ENCODE peak calls at places on chromosomes 3 and 15, in nine cellular contexts. S is GM06990, O is AG04449, W is brain microvascular endothelial cell, F is heart right ventricle, R is neural progenitor cell, B is WTC11, Z is cardiac fibroblast, Y is glutamatergic neuron. H is an unnamed sample.

GRCh38 chr3:132721479-132722164 is 587 bp downstream of the NPHP3 start:
- DNase-seq in B (peak), W (peak), Y (peak), O (no peak), F (peak), Z (peak), S (peak), R (peak), H (peak)

GRCh38 chr15:30953731-30954378 is 37.6 kb downstream of the MTMR10 start:
- DNase-seq in Y (no peak), O (peak), R (no peak), F (peak), Z (peak), S (no peak), B (no peak), W (peak), H (no peak)

GRCh38 chr15:92600902-92601301 is 54.7 kb downstream of the FAM174B start:
- DNase-seq in W (no peak), S (no peak), O (no peak), Y (no peak), R (no peak), B (no peak), Z (no peak), F (no peak), H (no peak)

GRCh38 chr3:126960604-126960995 is 22.3 kb upstream of the PLXNA1 start:
- DNase-seq in W (no peak), O (no peak), B (no peak), R (no peak), Y (no peak), F (peak), S (no peak), Z (no peak), H (no peak)

GRCh38 chr15:88918738-88919137 is 5.6 kb upstream of the MFGE8 start:
- DNase-seq in F (peak), W (peak), R (no peak), Z (peak), S (no peak), B (no peak), Y (no peak), O (peak), H (peak)

GRCh38 chr3:27535809-27536392 is 51.7 kb upstream of the SLC4A7 start:
- DNase-seq in F (no peak), W (no peak), B (no peak), O (no peak), Z (no peak), S (no peak), R (no peak), Y (no peak), H (no peak)

GRCh38 chr3:100546020-100546744 is 53.8 kb downstream of the TMEM45A start:
- DNase-seq in R (no peak), Y (no peak), S (no peak), Z (no peak), W (no peak), F (no peak), O (no peak), B (no peak), H (no peak)

GRCh38 chr3:16412192-16412808 is 101.2 kb downstream of the RFTN1 start:
- DNase-seq in R (no peak), F (no peak), O (no peak), B (no peak), Z (no peak), W (no peak), Y (no peak), S (no peak), H (no peak)

GRCh38 chr3:189303584-189303983 is 131.8 kb downstream of the TPRG1 start:
- DNase-seq in Z (no peak), Y (no peak), B (no peak), F (no peak), S (no peak), O (no peak), W (no peak), R (no peak), H (no peak)

GRCh38 chr15:42796955-42797779 is 60.2 kb upstream of the CDAN1 start:
- DNase-seq in R (peak), S (no peak), Z (peak), W (peak), F (no peak), B (no peak), O (no peak), Y (no peak), H (peak)
- TF ChIP-seq CTCF in R (no peak), S (no peak), Z (peak), W (no peak), F (no peak), B (no peak), O (no peak), Y (no peak), H (no peak)

GRCh38 chr15:72685301-72685924 is 569 bp downstream of the HIGD2B start:
- DNase-seq in O (no peak), R (peak), W (no peak), Y (no peak), S (no peak), F (no peak), Z (peak), B (no peak), H (no peak)
- TF ChIP-seq CTCF in O (no peak), R (peak), W (no peak), Y (peak), S (no peak), F (no peak), Z (no peak), B (no peak), H (peak)

DNA sequence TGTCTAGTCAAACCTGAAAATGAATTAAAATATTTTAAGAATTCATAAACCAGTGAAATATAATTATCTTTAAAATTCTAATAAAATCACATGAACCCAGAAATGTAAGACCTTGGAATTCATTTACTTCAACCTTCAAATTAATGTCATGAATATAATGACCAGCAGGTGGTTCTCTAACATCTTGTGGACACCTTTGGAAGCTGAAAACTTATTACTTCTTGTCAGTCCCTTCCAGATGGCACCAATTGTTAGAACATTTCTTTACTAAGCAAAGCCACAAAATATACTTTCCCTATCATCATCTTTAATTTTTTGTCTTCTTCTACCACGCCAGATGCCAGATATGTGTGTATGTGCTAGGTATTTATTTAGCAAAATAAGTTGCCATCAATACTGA is 240.0 kb downstream of the MBNL1 start:
- DNase-seq in S (no peak), Y (no peak), R (no peak), Z (peak), W (no peak), F (no peak), O (no peak), B (no peak), H (no peak)
- TF ChIP-seq CTCF in S (peak), Y (peak), R (peak), Z (peak), W (no peak), F (peak), O (no peak), B (no peak), H (no peak)

GRCh38 chr3:123025642-123026521 is 1.7 kb downstream of the SEMA5B start:
- DNase-seq in Y (peak), B (peak), Z (peak), O (no peak), W (no peak), R (peak), F (peak), S (no peak), H (no peak)

GRCh38 chr3:123028233-123028828 is 768 bp upstream of the SEMA5B start:
- DNase-seq in Y (no peak), F (no peak), R (peak), O (peak), S (peak), Z (peak), W (peak), B (peak), H (peak)

GRCh38 chr3:123031051-123031450 is 3.5 kb upstream of the SEMA5B start:
- DNase-seq in S (no peak), Z (no peak), W (no peak), F (no peak), O (no peak), Y (no peak), B (no peak), R (no peak), H (no peak)

GRCh38 chr3:123026551-123027291 is 842 bp downstream of the SEMA5B start:
- DNase-seq in O (no peak), F (peak), B (peak), S (no peak), Z (no peak), Y (peak), W (no peak), R (peak), H (no peak)

GRCh38 chr3:123027292-123028232 is at the start of gene SEMA5B:
- DNase-seq in O (no peak), F (peak), R (peak), Z (peak), W (no peak), B (peak), S (peak), Y (peak), H (no peak)
- TF ChIP-seq CTCF in O (peak), F (peak), R (peak), Z (no peak), W (no peak), B (no peak), S (peak), Y (no peak), H (peak)

DNA sequence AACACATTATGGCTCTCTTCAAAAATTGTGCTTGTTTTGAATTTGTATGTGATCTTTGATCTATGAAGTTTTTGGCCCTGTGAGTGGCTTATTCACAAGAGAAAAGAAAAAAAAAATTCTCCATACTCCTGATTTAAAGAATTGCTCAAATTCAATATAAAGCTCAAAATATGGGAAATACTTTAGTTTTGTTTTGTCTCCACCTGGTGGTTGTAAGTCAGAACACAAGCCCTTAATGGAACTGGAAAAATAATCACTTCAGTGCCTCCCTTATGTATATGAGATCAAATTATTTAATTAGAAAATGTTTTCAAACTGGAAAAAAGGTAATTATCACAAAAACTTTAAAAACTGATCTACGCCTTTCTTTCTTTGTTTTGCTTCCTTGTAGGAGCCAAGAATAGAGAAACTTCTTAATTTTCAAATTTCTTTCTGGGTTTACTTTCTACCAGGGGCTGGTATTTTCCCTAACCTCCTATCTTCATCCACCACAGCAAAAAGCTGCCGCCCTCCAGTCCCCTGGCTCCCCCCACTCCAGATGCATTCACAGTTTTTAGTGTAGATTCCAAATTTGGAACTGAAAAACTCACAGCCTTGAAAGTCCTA is 50.6 kb downstream of the SERP1 start:
- DNase-seq in Y (no peak), O (peak), W (peak), F (no peak), B (no peak), Z (peak), S (peak), R (peak), H (peak)
- TF ChIP-seq CTCF in Y (peak), O (peak), W (peak), F (peak), B (peak), Z (peak), S (peak), R (peak), H (peak)

GRCh38 chr3:84077479-84077878 is 881.3 kb upstream of the CADM2 start:
- DNase-seq in O (no peak), R (peak), Z (no peak), F (no peak), B (no peak), Y (no peak), W (no peak), S (no peak), H (no peak)
- TF ChIP-seq CTCF in O (no peak), R (peak), Z (no peak), F (no peak), B (peak), Y (peak), W (peak), S (no peak), H (peak)